ENCODE peak calls at places on chromosomes 7 and 10, in eight cellular contexts. K, G, C, B, L, Z, V and X are unnamed samples.

GRCh38 chr7:112692333-112692732 is 97.9 kb downstream of the TMEM168 start:
- DNase-seq in K (no peak), G (no peak), C (no peak), B (no peak), L (no peak), Z (no peak), V (no peak), X (no peak)

GRCh38 chr7:101507791-101508252 is 121.3 kb downstream of the MYL10 start:
- DNase-seq in K (peak; percentile 92), G (peak; percentile 40), C (peak; percentile 59), B (no peak), L (peak; percentile 84), Z (no peak), V (no peak), X (no peak)

GRCh38 chr7:130890176-130891020 is 156.4 kb upstream of the KLF14 start:
- DNase-seq in K (no peak), G (no peak), C (peak; percentile 94), B (peak; percentile 70), L (no peak), Z (no peak), V (no peak), X (no peak)

GRCh38 chr7:25849361-25850184 is 302.4 kb upstream of the NFE2L3 start:
- DNase-seq in K (no peak), G (no peak), C (peak; percentile 97), B (peak; percentile 70), L (peak; percentile 62), Z (no peak), V (no peak), X (peak; percentile 93)

GRCh38 chr10:82378146-82378545 is 503.2 kb downstream of the NRG3 start:
- DNase-seq in K (no peak), G (no peak), C (peak; percentile 65), B (peak; percentile 15), L (peak; percentile 3), Z (no peak), V (no peak), X (no peak)

GRCh38 chr10:129958118-129958685 is 5.9 kb downstream of the EBF3 start:
- DNase-seq in K (peak; percentile 70), G (no peak), C (no peak), B (no peak), L (no peak), Z (no peak), V (no peak), X (no peak)

GRCh38 chr7:520503-521161 is 986 bp upstream of the PDGFA start:
- DNase-seq in K (peak; percentile 80), G (no peak), C (no peak), B (no peak), L (no peak), Z (no peak), V (no peak), X (no peak)

GRCh38 chr10:18343573-18343972 is 203.3 kb downstream of the CACNB2 start:
- DNase-seq in K (no peak), G (no peak), C (no peak), B (no peak), L (no peak), Z (no peak), V (no peak), X (no peak)

GRCh38 chr10:112475565-112476233 is 28.7 kb downstream of the VTI1A start:
- DNase-seq in K (no peak), G (no peak), C (peak; percentile 44), B (no peak), L (no peak), Z (no peak), V (no peak), X (no peak)

GRCh38 chr7:142385528-142386340 is 127.9 kb upstream of the PRSS58 start:
- DNase-seq in K (peak; percentile 54), G (no peak), C (peak; percentile 79), B (peak; percentile 41), L (peak; percentile 70), Z (no peak), V (no peak), X (peak; percentile 63)

GRCh38 chr7:38855389-38855788 is 53.6 kb downstream of the VPS41 start:
- DNase-seq in K (no peak), G (no peak), C (no peak), B (no peak), L (no peak), Z (no peak), V (no peak), X (no peak)

GRCh38 chr10:99834410-99834809 is 52.0 kb downstream of the ABCC2 start:
- DNase-seq in K (no peak), G (no peak), C (peak; percentile 21), B (no peak), L (peak; percentile 89), Z (no peak), V (no peak), X (peak; percentile 56)

GRCh38 chr10:71984126-71984797 is 20.1 kb downstream of the CHST3 start:
- DNase-seq in K (no peak), G (no peak), C (no peak), B (no peak), L (no peak), Z (peak; percentile 60), V (no peak), X (no peak)

GRCh38 chr10:20855398-20856038 is 41.6 kb downstream of the NEBL start:
- DNase-seq in K (peak; percentile 18), G (no peak), C (peak; percentile 71), B (no peak), L (peak; percentile 36), Z (no peak), V (no peak), X (no peak)

GRCh38 chr7:157976406-157976805 is 611.2 kb downstream of the PTPRN2 start:
- DNase-seq in K (no peak), G (no peak), C (no peak), B (no peak), L (no peak), Z (peak; percentile 34), V (no peak), X (no peak)

GRCh38 chr10:127977368-127978009 is 70.6 kb downstream of the PTPRE start:
- DNase-seq in K (no peak), G (no peak), C (peak; percentile 80), B (peak; percentile 77), L (peak; percentile 5), Z (peak; percentile 83), V (no peak), X (peak; percentile 71)

GRCh38 chr10:107280293-107280692 is 115.8 kb upstream of the SORCS1 start:
- DNase-seq in K (no peak), G (no peak), C (peak; percentile 0), B (no peak), L (no peak), Z (no peak), V (no peak), X (no peak)

GRCh38 chr7:94412762-94413322 is 18.1 kb downstream of the COL1A2 start:
- DNase-seq in K (no peak), G (no peak), C (peak; percentile 61), B (no peak), L (no peak), Z (no peak), V (no peak), X (no peak)

GRCh38 chr10:122271076-122271475 is at the start of gene BTBD16:
- DNase-seq in K (no peak), G (no peak), C (no peak), B (peak; percentile 10), L (no peak), Z (peak; percentile 44), V (no peak), X (no peak)

GRCh38 chr10:94315975-94316464 is 46.7 kb downstream of the NOC3L start:
- DNase-seq in K (peak; percentile 23), G (no peak), C (peak; percentile 92), B (no peak), L (no peak), Z (no peak), V (no peak), X (no peak)

GRCh38 chr10:30294506-30295280 is 54.4 kb downstream of the MTPAP start:
- DNase-seq in K (no peak), G (no peak), C (no peak), B (no peak), L (no peak), Z (no peak), V (no peak), X (no peak)

DNA sequence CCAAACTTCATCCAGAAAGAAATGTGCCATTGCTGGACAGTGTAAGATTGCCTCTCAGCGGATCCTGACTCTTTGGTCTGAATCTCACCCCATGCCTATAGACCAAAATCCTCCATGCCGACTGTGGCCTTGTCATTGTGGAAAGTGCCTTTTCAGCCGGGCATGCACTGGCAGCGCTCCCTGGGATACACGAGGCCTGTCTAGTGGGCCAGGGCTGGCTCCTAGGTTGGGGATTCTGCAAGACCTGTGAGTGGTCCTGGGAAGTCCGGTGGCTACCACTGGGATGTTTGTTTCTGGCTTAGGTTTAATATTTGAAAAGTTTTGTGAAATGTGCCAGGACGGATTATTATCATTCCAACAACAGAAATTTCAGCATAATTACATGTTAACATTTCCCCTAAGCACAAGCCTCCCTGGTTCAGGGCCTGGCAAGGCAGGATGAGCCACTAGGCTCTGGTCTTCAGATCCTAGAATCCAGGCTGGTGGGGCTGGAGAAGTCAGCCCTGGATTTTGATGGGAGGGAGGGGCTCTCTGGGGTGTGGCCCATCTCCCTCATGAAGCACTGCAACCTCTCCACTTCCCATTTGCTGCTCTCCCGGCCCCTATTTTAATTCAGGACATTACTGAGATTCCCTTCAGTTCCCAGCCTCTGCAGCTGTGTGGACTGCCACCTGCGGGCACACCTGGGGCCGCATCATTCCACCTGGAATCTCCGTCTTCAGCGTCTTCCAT is 253.2 kb downstream of the WDR37 start:
- DNase-seq in K (no peak), G (no peak), C (no peak), B (no peak), L (no peak), Z (no peak), V (no peak), X (no peak)
- H3K4me3 ChIP-seq in K (no peak overlapping the region), G (no peak overlapping the region), C (no peak overlapping the region), B (no peak overlapping the region), L (no peak overlapping the region), Z (no peak overlapping the region), V (no peak overlapping the region), X (no peak overlapping the region)

GRCh38 chr10:69467928-69468770 is 16.9 kb downstream of the TSPAN15 start:
- DNase-seq in K (peak; percentile 24), G (no peak), C (no peak), B (no peak), L (no peak), Z (peak; percentile 69), V (no peak), X (no peak)
- H3K4me3 ChIP-seq in K (no peak overlapping the region), G (no peak overlapping the region), C (no peak overlapping the region), B (no peak overlapping the region), L (no peak overlapping the region), Z (no peak overlapping the region), V (no peak overlapping the region), X (no peak overlapping the region)

GRCh38 chr7:128036226-128036940 is 5.1 kb upstream of the LRRC4 start:
- DNase-seq in K (no peak), G (no peak), C (no peak), B (no peak), L (no peak), Z (no peak), V (no peak), X (no peak)
- H3K4me3 ChIP-seq in K (no peak overlapping the region), G (no peak overlapping the region), C (no peak overlapping the region), B (no peak overlapping the region), L (no peak overlapping the region), Z (no peak overlapping the region), V (no peak overlapping the region), X (no peak overlapping the region)

GRCh38 chr7:150686030-150686626 is 622 bp downstream of the GIMAP2 start:
- DNase-seq in K (no peak), G (no peak), C (no peak), B (no peak), L (no peak), Z (no peak), V (no peak), X (peak; percentile 7)

GRCh38 chr7:150685219-150686029 is at the start of gene GIMAP2:
- DNase-seq in K (no peak), G (peak; percentile 36), C (peak; percentile 59), B (no peak), L (no peak), Z (no peak), V (no peak), X (peak; percentile 21)

GRCh38 chr7:150688630-150689029 is 3.1 kb downstream of the GIMAP2 start:
- DNase-seq in K (no peak), G (no peak), C (no peak), B (no peak), L (no peak), Z (no peak), V (no peak), X (no peak)
- H3K4me3 ChIP-seq in K (no peak overlapping the region), G (no peak overlapping the region), C (no peak overlapping the region), B (no peak overlapping the region), L (no peak overlapping the region), Z (no peak overlapping the region), V (peak overlapping the region; percentile 28), X (no peak overlapping the region)